ENCODE peak calls at places on chromosomes 12 and 14, in five cellular contexts. W, I, U, A and B are unnamed samples.

GRCh38 chr12:8572507-8572906 is 31.8 kb upstream of the CLEC4E start:
- DNase-seq in W (no peak), I (no peak), U (no peak), A (no peak), B (no peak)

GRCh38 chr12:121789800-121790748 is 3.4 kb downstream of the RHOF start:
- DNase-seq in W (peak; percentile 93), I (no peak), U (peak; percentile 35), A (peak; percentile 89), B (no peak)

GRCh38 chr14:90072350-90072749 is 10.6 kb downstream of the KCNK13 start:
- DNase-seq in W (no peak), I (no peak), U (no peak), A (no peak), B (no peak)

GRCh38 chr14:77883479-77884238 is 83.8 kb downstream of the ADCK1 start:
- DNase-seq in W (no peak), I (no peak), U (no peak), A (no peak), B (no peak)

GRCh38 chr12:68514807-68515411 is 95.8 kb upstream of the RAP1B start:
- DNase-seq in W (no peak), I (no peak), U (no peak), A (no peak), B (no peak)

GRCh38 chr12:11978985-11979384 is 91.8 kb upstream of the BCL2L14 start:
- DNase-seq in W (no peak), I (no peak), U (peak; percentile 22), A (no peak), B (no peak)

GRCh38 chr12:12534134-12534866 is 28.4 kb downstream of the DUSP16 start:
- DNase-seq in W (no peak), I (no peak), U (no peak), A (no peak), B (no peak)

GRCh38 chr12:59113831-59114273 is 193.5 kb upstream of the LRIG3 start:
- DNase-seq in W (peak; percentile 82), I (peak; percentile 86), U (peak; percentile 80), A (peak; percentile 10), B (peak; percentile 79)

GRCh38 chr14:38357557-38357956 is 101.7 kb upstream of the CLEC14A start:
- DNase-seq in W (no peak), I (peak; percentile 90), U (peak; percentile 89), A (no peak), B (no peak)

GRCh38 chr14:33163109-33163508 is 224.4 kb downstream of the NPAS3 start:
- DNase-seq in W (no peak), I (no peak), U (no peak), A (no peak), B (no peak)

GRCh38 chr14:22887990-22888378 is 5.0 kb downstream of the REM2 start:
- DNase-seq in W (no peak), I (no peak), U (no peak), A (peak; percentile 64), B (no peak)

GRCh38 chr14:23034498-23035302 is at the start of gene PSMB5:
- DNase-seq in W (peak; percentile 98), I (peak; percentile 96), U (peak; percentile 95), A (peak; percentile 75), B (peak; percentile 94)

GRCh38 chr14:44384093-44384492 is 123.0 kb downstream of the FSCB start:
- DNase-seq in W (no peak), I (no peak), U (no peak), A (no peak), B (no peak)

GRCh38 chr14:105023144-105023543 is 2.3 kb upstream of the CDCA4 start:
- DNase-seq in W (no peak), I (no peak), U (no peak), A (no peak), B (no peak)

GRCh38 chr12:33605776-33606175 is 166.2 kb upstream of the SYT10 start:
- DNase-seq in W (peak; percentile 47), I (no peak), U (no peak), A (no peak), B (no peak)

GRCh38 chr12:53344824-53345485 is 8.8 kb upstream of the SP7 start:
- DNase-seq in W (peak; percentile 42), I (peak; percentile 80), U (peak; percentile 78), A (peak; percentile 69), B (peak; percentile 86)

GRCh38 chr12:6532927-6533652 is 1.2 kb upstream of the GAPDH start:
- DNase-seq in W (peak; percentile 54), I (peak; percentile 57), U (peak; percentile 92), A (peak; percentile 33), B (peak; percentile 75)

GRCh38 chr12:112347521-112347920 is 34.7 kb downstream of the HECTD4 start:
- DNase-seq in W (no peak), I (peak; percentile 90), U (peak; percentile 70), A (no peak), B (no peak)

GRCh38 chr12:90013409-90013808 is 304.8 kb upstream of the ATP2B1 start:
- DNase-seq in W (no peak), I (peak; percentile 32), U (no peak), A (no peak), B (no peak)